ENCODE peak calls at places on chromosomes 4 and X, in six cellular contexts. One of them, this sample, is unnamed.

GRCh38 chr4:152100378-152101201 is 339.8 kb upstream of the GATB start:
- DNase-seq in cardiac muscle cell: no peak
- DNase-seq in nephron progenitor cell: no peak
- DNase-seq in lower lobe of right lung: no peak
- DNase-seq in fibroblast of mammary gland: no peak
- DNase-seq in DND-41: peak; percentile 81
- DNase-seq in this sample: peak; percentile 88

GRCh38 chrX:40746536-40746935 is 11.2 kb upstream of the MED14 start:
- DNase-seq in DND-41: no peak
- DNase-seq in lower lobe of right lung: no peak
- DNase-seq in fibroblast of mammary gland: no peak
- DNase-seq in cardiac muscle cell: no peak
- DNase-seq in nephron progenitor cell: no peak
- DNase-seq in this sample: no peak

GRCh38 chrX:130395341-130395740 is 6.4 kb upstream of the RBMX2 start:
- DNase-seq in cardiac muscle cell: no peak
- DNase-seq in nephron progenitor cell: no peak
- DNase-seq in lower lobe of right lung: no peak
- DNase-seq in fibroblast of mammary gland: no peak
- DNase-seq in DND-41: no peak
- DNase-seq in this sample: no peak

GRCh38 chr4:88672987-88673386 is 24.6 kb downstream of the NAP1L5 start:
- DNase-seq in cardiac muscle cell: peak; percentile 61
- DNase-seq in nephron progenitor cell: peak; percentile 35
- DNase-seq in lower lobe of right lung: no peak
- DNase-seq in fibroblast of mammary gland: peak; percentile 56
- DNase-seq in DND-41: peak; percentile 23
- DNase-seq in this sample: peak; percentile 48

GRCh38 chr4:151012836-151013235 is 2.2 kb downstream of the LRBA start:
- DNase-seq in lower lobe of right lung: no peak
- DNase-seq in cardiac muscle cell: no peak
- DNase-seq in nephron progenitor cell: no peak
- DNase-seq in fibroblast of mammary gland: no peak
- DNase-seq in DND-41: no peak
- DNase-seq in this sample: peak; percentile 12

GRCh38 chr4:2793920-2794706 is 1.2 kb downstream of the SH3BP2 start:
- DNase-seq in lower lobe of right lung: peak; percentile 74
- DNase-seq in DND-41: no peak
- DNase-seq in nephron progenitor cell: no peak
- DNase-seq in fibroblast of mammary gland: no peak
- DNase-seq in cardiac muscle cell: no peak
- DNase-seq in this sample: peak; percentile 46

GRCh38 chr4:118586357-118586790 is 98.8 kb upstream of the METTL14 start:
- DNase-seq in fibroblast of mammary gland: peak; percentile 8
- DNase-seq in nephron progenitor cell: no peak
- DNase-seq in lower lobe of right lung: no peak
- DNase-seq in DND-41: no peak
- DNase-seq in cardiac muscle cell: no peak
- DNase-seq in this sample: no peak

GRCh38 chr4:7428261-7429068 is 6.3 kb downstream of the PSAPL1 start:
- DNase-seq in fibroblast of mammary gland: no peak
- DNase-seq in DND-41: no peak
- DNase-seq in nephron progenitor cell: peak; percentile 46
- DNase-seq in lower lobe of right lung: peak; percentile 35
- DNase-seq in cardiac muscle cell: peak; percentile 75
- DNase-seq in this sample: no peak

GRCh38 chr4:163592207-163592606 is 97.7 kb downstream of the TMA16 start:
- DNase-seq in cardiac muscle cell: no peak
- DNase-seq in DND-41: no peak
- DNase-seq in nephron progenitor cell: no peak
- DNase-seq in lower lobe of right lung: no peak
- DNase-seq in fibroblast of mammary gland: no peak
- DNase-seq in this sample: no peak

GRCh38 chr4:165828928-165829327 is 44.1 kb upstream of the TLL1 start:
- DNase-seq in nephron progenitor cell: no peak
- DNase-seq in cardiac muscle cell: no peak
- DNase-seq in lower lobe of right lung: no peak
- DNase-seq in DND-41: no peak
- DNase-seq in fibroblast of mammary gland: no peak
- DNase-seq in this sample: no peak

GRCh38 chr4:33658971-33659370 is 2585.3 kb downstream of the ARAP2 start:
- DNase-seq in cardiac muscle cell: no peak
- DNase-seq in fibroblast of mammary gland: peak; percentile 46
- DNase-seq in DND-41: no peak
- DNase-seq in lower lobe of right lung: no peak
- DNase-seq in nephron progenitor cell: no peak
- DNase-seq in this sample: no peak

GRCh38 chrX:10549280-10549679 is 71.1 kb downstream of the MID1 start:
- DNase-seq in DND-41: no peak
- DNase-seq in lower lobe of right lung: no peak
- DNase-seq in cardiac muscle cell: no peak
- DNase-seq in nephron progenitor cell: no peak
- DNase-seq in fibroblast of mammary gland: peak; percentile 39
- DNase-seq in this sample: no peak

GRCh38 chrX:41802958-41803357 is 79.0 kb downstream of the GPR82 start:
- DNase-seq in nephron progenitor cell: no peak
- DNase-seq in cardiac muscle cell: no peak
- DNase-seq in fibroblast of mammary gland: no peak
- DNase-seq in DND-41: no peak
- DNase-seq in lower lobe of right lung: no peak
- DNase-seq in this sample: no peak

GRCh38 chr4:8303485-8304281 is 34.1 kb downstream of the HTRA3 start:
- DNase-seq in DND-41: no peak
- DNase-seq in fibroblast of mammary gland: peak; percentile 96
- DNase-seq in nephron progenitor cell: no peak
- DNase-seq in lower lobe of right lung: no peak
- DNase-seq in cardiac muscle cell: no peak
- DNase-seq in this sample: no peak

GRCh38 chr4:130090427-130090826 is 994.5 kb downstream of the C4orf33 start:
- DNase-seq in DND-41: no peak
- DNase-seq in nephron progenitor cell: no peak
- DNase-seq in fibroblast of mammary gland: no peak
- DNase-seq in lower lobe of right lung: no peak
- DNase-seq in cardiac muscle cell: no peak
- DNase-seq in this sample: no peak

GRCh38 chr4:64158648-64159326 is 250.5 kb downstream of the TECRL start:
- DNase-seq in lower lobe of right lung: no peak
- DNase-seq in DND-41: peak; percentile 63
- DNase-seq in nephron progenitor cell: peak; percentile 67
- DNase-seq in cardiac muscle cell: peak; percentile 78
- DNase-seq in fibroblast of mammary gland: peak; percentile 64
- DNase-seq in this sample: peak; percentile 74

GRCh38 chrX:113929004-113929403 is 654.9 kb upstream of the HTR2C start:
- DNase-seq in nephron progenitor cell: peak; percentile 54
- DNase-seq in DND-41: peak; percentile 6
- DNase-seq in fibroblast of mammary gland: peak; percentile 53
- DNase-seq in cardiac muscle cell: peak; percentile 76
- DNase-seq in lower lobe of right lung: no peak
- DNase-seq in this sample: no peak

GRCh38 chr4:155570661-155571060 is 96.0 kb upstream of the GUCY1A1 start:
- DNase-seq in nephron progenitor cell: no peak
- DNase-seq in fibroblast of mammary gland: no peak
- DNase-seq in cardiac muscle cell: no peak
- DNase-seq in lower lobe of right lung: no peak
- DNase-seq in DND-41: no peak
- DNase-seq in this sample: no peak

GRCh38 chr4:140049024-140049923 is 104.7 kb downstream of the MAML3 start:
- DNase-seq in DND-41: peak; percentile 88
- DNase-seq in fibroblast of mammary gland: peak; percentile 49
- DNase-seq in nephron progenitor cell: peak; percentile 50
- DNase-seq in lower lobe of right lung: no peak
- DNase-seq in cardiac muscle cell: peak; percentile 67
- DNase-seq in this sample: peak; percentile 74

GRCh38 chr4:151359576-151359975 is 34.2 kb upstream of the SH3D19 start:
- DNase-seq in fibroblast of mammary gland: no peak
- DNase-seq in nephron progenitor cell: no peak
- DNase-seq in lower lobe of right lung: no peak
- DNase-seq in cardiac muscle cell: no peak
- DNase-seq in DND-41: no peak
- DNase-seq in this sample: no peak

GRCh38 chrX:71532078-71532752 is 689 bp upstream of the OGT start:
- DNase-seq in cardiac muscle cell: no peak
- DNase-seq in nephron progenitor cell: no peak
- DNase-seq in lower lobe of right lung: no peak
- DNase-seq in fibroblast of mammary gland: peak; percentile 82
- DNase-seq in DND-41: peak; percentile 59
- DNase-seq in this sample: peak; percentile 76

GRCh38 chr4:112771-113170 is 11.5 kb upstream of the ZNF718 start:
- DNase-seq in cardiac muscle cell: no peak
- DNase-seq in nephron progenitor cell: no peak
- DNase-seq in lower lobe of right lung: no peak
- DNase-seq in fibroblast of mammary gland: no peak
- DNase-seq in DND-41: peak; percentile 35
- DNase-seq in this sample: no peak

GRCh38 chr4:116866116-116866515 is 219.3 kb downstream of the TRAM1L1 start:
- DNase-seq in cardiac muscle cell: no peak
- DNase-seq in fibroblast of mammary gland: no peak
- DNase-seq in nephron progenitor cell: no peak
- DNase-seq in lower lobe of right lung: no peak
- DNase-seq in DND-41: no peak
- DNase-seq in this sample: no peak

GRCh38 chr4:630661-631060 is 5.3 kb downstream of the PDE6B start:
- DNase-seq in DND-41: no peak
- DNase-seq in nephron progenitor cell: no peak
- DNase-seq in cardiac muscle cell: no peak
- DNase-seq in fibroblast of mammary gland: no peak
- DNase-seq in lower lobe of right lung: no peak
- DNase-seq in this sample: no peak

GRCh38 chr4:1399508-1400190 is 6.6 kb downstream of the NKX1-1 start:
- DNase-seq in cardiac muscle cell: no peak
- DNase-seq in nephron progenitor cell: peak; percentile 0
- DNase-seq in fibroblast of mammary gland: no peak
- DNase-seq in lower lobe of right lung: peak; percentile 15
- DNase-seq in DND-41: no peak
- DNase-seq in this sample: no peak

GRCh38 chr4:56655209-56655626 is 25.9 kb downstream of the HOPX start:
- DNase-seq in lower lobe of right lung: no peak
- DNase-seq in DND-41: no peak
- DNase-seq in nephron progenitor cell: peak; percentile 73
- DNase-seq in fibroblast of mammary gland: peak; percentile 25
- DNase-seq in cardiac muscle cell: peak; percentile 37
- DNase-seq in this sample: no peak

GRCh38 chrX:133601116-133601515 is 185.8 kb upstream of the GPC4 start:
- DNase-seq in nephron progenitor cell: no peak
- DNase-seq in cardiac muscle cell: no peak
- DNase-seq in DND-41: no peak
- DNase-seq in fibroblast of mammary gland: no peak
- DNase-seq in lower lobe of right lung: no peak
- DNase-seq in this sample: no peak

GRCh38 chr4:94232519-94232918 is 24.9 kb downstream of the SMARCAD1 start:
- DNase-seq in lower lobe of right lung: no peak
- DNase-seq in nephron progenitor cell: no peak
- DNase-seq in fibroblast of mammary gland: no peak
- DNase-seq in cardiac muscle cell: no peak
- DNase-seq in DND-41: no peak
- DNase-seq in this sample: no peak

GRCh38 chrX:7108995-7109634 is 38.4 kb upstream of the STS start:
- DNase-seq in cardiac muscle cell: peak; percentile 7
- DNase-seq in nephron progenitor cell: peak; percentile 9
- DNase-seq in lower lobe of right lung: no peak
- DNase-seq in DND-41: peak; percentile 60
- DNase-seq in fibroblast of mammary gland: no peak
- DNase-seq in this sample: no peak

GRCh38 chrX:150352581-150352980 is 10.5 kb upstream of the MAMLD1 start:
- DNase-seq in cardiac muscle cell: no peak
- DNase-seq in fibroblast of mammary gland: no peak
- DNase-seq in nephron progenitor cell: no peak
- DNase-seq in lower lobe of right lung: no peak
- DNase-seq in DND-41: no peak
- DNase-seq in this sample: no peak

GRCh38 chr4:7189475-7190277 is 2.7 kb upstream of the SORCS2 start:
- DNase-seq in fibroblast of mammary gland: no peak
- DNase-seq in lower lobe of right lung: peak; percentile 17
- DNase-seq in DND-41: no peak
- DNase-seq in nephron progenitor cell: no peak
- DNase-seq in cardiac muscle cell: no peak
- DNase-seq in this sample: no peak

GRCh38 chrX:35101901-35102300 is 159.3 kb downstream of the FAM47B start:
- DNase-seq in lower lobe of right lung: no peak
- DNase-seq in cardiac muscle cell: no peak
- DNase-seq in fibroblast of mammary gland: no peak
- DNase-seq in DND-41: no peak
- DNase-seq in nephron progenitor cell: no peak
- DNase-seq in this sample: no peak

GRCh38 chrX:35098419-35098818 is 155.8 kb downstream of the FAM47B start:
- DNase-seq in lower lobe of right lung: no peak
- DNase-seq in nephron progenitor cell: no peak
- DNase-seq in fibroblast of mammary gland: peak; percentile 14
- DNase-seq in cardiac muscle cell: no peak
- DNase-seq in DND-41: no peak
- DNase-seq in this sample: no peak
- TF ChIP-seq CTCF in lower lobe of right lung: no peak
- TF ChIP-seq CTCF in nephron progenitor cell: no peak
- TF ChIP-seq CTCF in fibroblast of mammary gland: peak; percentile 18
- TF ChIP-seq CTCF in cardiac muscle cell: no peak
- TF ChIP-seq CTCF in DND-41: no peak
- TF ChIP-seq CTCF in this sample: no peak

GRCh38 chr4:171891038-171891437 is 77.8 kb downstream of the GALNTL6 start:
- DNase-seq in fibroblast of mammary gland: no peak
- DNase-seq in lower lobe of right lung: no peak
- DNase-seq in DND-41: no peak
- DNase-seq in cardiac muscle cell: no peak
- DNase-seq in nephron progenitor cell: no peak
- DNase-seq in this sample: no peak
- TF ChIP-seq CTCF in fibroblast of mammary gland: no peak
- TF ChIP-seq CTCF in lower lobe of right lung: no peak
- TF ChIP-seq CTCF in DND-41: no peak
- TF ChIP-seq CTCF in cardiac muscle cell: no peak
- TF ChIP-seq CTCF in nephron progenitor cell: no peak
- TF ChIP-seq CTCF in this sample: no peak

GRCh38 chrX:102599950-102600579 is 750 bp downstream of the ARMCX5 start:
- DNase-seq in lower lobe of right lung: no peak
- DNase-seq in cardiac muscle cell: peak; percentile 2
- DNase-seq in nephron progenitor cell: no peak
- DNase-seq in DND-41: no peak
- DNase-seq in fibroblast of mammary gland: peak; percentile 47
- DNase-seq in this sample: no peak
- TF ChIP-seq CTCF in lower lobe of right lung: no peak
- TF ChIP-seq CTCF in cardiac muscle cell: peak; percentile 12
- TF ChIP-seq CTCF in nephron progenitor cell: no peak
- TF ChIP-seq CTCF in DND-41: no peak
- TF ChIP-seq CTCF in fibroblast of mammary gland: no peak
- TF ChIP-seq CTCF in this sample: no peak

DNA sequence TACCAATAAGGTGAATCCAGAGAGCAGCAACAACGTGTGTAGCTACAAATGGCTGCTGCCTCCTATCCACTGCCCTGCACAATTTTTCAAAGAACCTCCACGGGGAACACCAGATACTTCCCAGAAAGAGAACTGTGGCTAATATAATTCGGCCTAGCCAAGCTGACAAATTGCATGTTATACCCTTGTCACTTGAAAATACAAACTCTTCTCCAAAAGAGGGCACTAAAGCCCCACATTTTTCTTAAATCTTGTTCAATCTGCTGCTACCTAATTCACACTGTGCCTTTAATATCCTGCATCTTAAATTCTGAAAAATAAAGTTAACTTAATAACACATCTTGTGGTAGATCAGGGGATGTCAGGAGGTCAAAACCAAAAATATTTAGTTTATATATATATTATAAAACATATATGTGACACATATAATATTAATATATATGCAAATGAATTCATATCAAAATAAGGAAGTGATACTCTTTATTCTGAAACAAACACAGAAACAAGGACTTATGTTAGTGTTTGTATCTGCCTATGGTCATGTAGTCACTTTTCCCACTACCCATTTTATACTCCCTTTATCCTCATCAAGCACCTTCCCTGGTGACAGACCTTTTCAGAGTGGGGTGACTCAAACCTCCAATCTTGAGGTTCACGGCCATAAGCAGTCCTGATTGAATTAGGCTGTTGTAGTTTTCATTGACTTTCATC is 24.1 kb downstream of the CT45A1 start:
- DNase-seq in fibroblast of mammary gland: peak; percentile 3
- DNase-seq in lower lobe of right lung: no peak
- DNase-seq in cardiac muscle cell: no peak
- DNase-seq in nephron progenitor cell: no peak
- DNase-seq in DND-41: no peak
- DNase-seq in this sample: no peak
- TF ChIP-seq CTCF in fibroblast of mammary gland: no peak
- TF ChIP-seq CTCF in lower lobe of right lung: no peak
- TF ChIP-seq CTCF in cardiac muscle cell: no peak
- TF ChIP-seq CTCF in nephron progenitor cell: no peak
- TF ChIP-seq CTCF in DND-41: peak; percentile 11
- TF ChIP-seq CTCF in this sample: no peak